ENCODE peak calls at places on chromosomes 1 and 21, in ten cellular contexts. W is A673, F is Peyer's patch, H is right atrium auricular region, O is lower lobe of right lung, R is ascending aorta, J is HL-60, Q is heart left ventricle, U is cardiac muscle cell, L is IMR-90. T is an unnamed sample.

GRCh38 chr1:239418683-239419082 is 32.3 kb downstream of the CHRM3 start:
- DNase-seq in L (no peak), O (no peak), R (no peak), Q (no peak), W (no peak), F (no peak), J (no peak), H (no peak), U (no peak), T (no peak)

GRCh38 chr21:26513212-26513611 is 59.9 kb downstream of the CYYR1 start:
- DNase-seq in F (no peak), L (no peak), W (peak; percentile 23), O (no peak), H (no peak), J (no peak), U (no peak), Q (no peak), R (no peak), T (no peak)

GRCh38 chr1:201164645-201165044 is 10.4 kb upstream of the TMEM9 start:
- DNase-seq in U (no peak), F (no peak), H (no peak), O (no peak), J (no peak), R (no peak), L (no peak), W (no peak), Q (no peak), T (no peak)

GRCh38 chr21:38804617-38805281 is 980 bp upstream of the ETS2 start:
- DNase-seq in Q (peak; percentile 84), U (peak; percentile 74), J (no peak), O (peak; percentile 89), L (peak; percentile 54), R (no peak), W (peak; percentile 68), F (peak; percentile 48), H (peak; percentile 83), T (no peak)

GRCh38 chr1:17895986-17896385 is 140.9 kb downstream of the ACTL8 start:
- DNase-seq in F (no peak), R (no peak), W (no peak), J (no peak), H (no peak), L (no peak), O (no peak), Q (no peak), U (no peak), T (no peak)

GRCh38 chr1:14366361-14367018 is 232.0 kb upstream of the KAZN start:
- DNase-seq in O (no peak), L (no peak), H (no peak), F (no peak), U (peak; percentile 43), J (no peak), Q (no peak), W (peak; percentile 74), R (no peak), T (no peak)

GRCh38 chr1:178940022-178940765 is 69.3 kb upstream of the ANGPTL1 start:
- DNase-seq in Q (no peak), W (no peak), R (no peak), U (no peak), J (no peak), L (peak; percentile 89), F (no peak), H (peak; percentile 53), O (no peak), T (no peak)

GRCh38 chr1:244371294-244372141 is 80.2 kb downstream of the ADSS2 start:
- DNase-seq in Q (no peak), R (no peak), U (no peak), W (no peak), J (no peak), L (no peak), H (no peak), F (no peak), O (no peak), T (peak; percentile 67)

GRCh38 chr1:77281491-77282186 is at the start of gene AK5:
- DNase-seq in J (no peak), L (peak; percentile 48), W (peak; percentile 51), U (peak; percentile 68), Q (peak; percentile 34), R (no peak), H (no peak), F (no peak), O (peak; percentile 41), T (peak; percentile 49)

GRCh38 chr1:105462308-105462707 is 1594.2 kb upstream of the PRMT6 start:
- DNase-seq in Q (no peak), J (no peak), F (no peak), R (no peak), H (no peak), U (no peak), L (no peak), W (no peak), O (no peak), T (no peak)

GRCh38 chr1:151621351-151621750 is 9.5 kb downstream of the SNX27 start:
- DNase-seq in F (no peak), H (no peak), J (no peak), Q (no peak), R (no peak), L (no peak), U (peak; percentile 51), O (no peak), W (no peak), T (no peak)

GRCh38 chr1:201181323-201181722 is 9.3 kb upstream of the IGFN1 start:
- DNase-seq in U (no peak), F (no peak), L (no peak), J (no peak), W (no peak), Q (no peak), H (no peak), O (no peak), R (no peak), T (no peak)

GRCh38 chr1:245290836-245291235 is 136.1 kb downstream of the KIF26B start:
- DNase-seq in R (no peak), H (no peak), L (no peak), F (no peak), W (no peak), U (peak; percentile 89), Q (no peak), J (no peak), O (no peak), T (no peak)

GRCh38 chr21:34771512-34772028 is 102.8 kb downstream of the CLIC6 start:
- DNase-seq in W (peak; percentile 5), L (peak; percentile 81), J (no peak), Q (no peak), O (no peak), U (no peak), H (no peak), F (no peak), R (no peak), T (peak; percentile 81)
- H3K27ac ChIP-seq in W (no peak overlapping the region), L (no peak overlapping the region), J (no peak overlapping the region), Q (no peak overlapping the region), O (no peak overlapping the region), U (no peak overlapping the region), H (no peak overlapping the region), F (no peak overlapping the region), R (no peak overlapping the region), T (no peak overlapping the region)

GRCh38 chr1:168235937-168236336 is 10.1 kb downstream of the SFT2D2 start:
- DNase-seq in Q (no peak), L (no peak), F (no peak), H (no peak), W (no peak), J (no peak), R (no peak), U (no peak), O (no peak), T (no peak)

GRCh38 chr1:168235548-168235885 is 9.7 kb downstream of the SFT2D2 start:
- DNase-seq in R (no peak), L (no peak), U (no peak), F (no peak), J (no peak), H (no peak), O (no peak), Q (no peak), W (no peak), T (no peak)

GRCh38 chr1:168234846-168235547 is 9.2 kb downstream of the SFT2D2 start:
- DNase-seq in O (no peak), J (no peak), L (peak; percentile 43), H (no peak), F (no peak), R (no peak), U (peak; percentile 72), Q (no peak), W (peak; percentile 67), T (peak; percentile 74)

DNA sequence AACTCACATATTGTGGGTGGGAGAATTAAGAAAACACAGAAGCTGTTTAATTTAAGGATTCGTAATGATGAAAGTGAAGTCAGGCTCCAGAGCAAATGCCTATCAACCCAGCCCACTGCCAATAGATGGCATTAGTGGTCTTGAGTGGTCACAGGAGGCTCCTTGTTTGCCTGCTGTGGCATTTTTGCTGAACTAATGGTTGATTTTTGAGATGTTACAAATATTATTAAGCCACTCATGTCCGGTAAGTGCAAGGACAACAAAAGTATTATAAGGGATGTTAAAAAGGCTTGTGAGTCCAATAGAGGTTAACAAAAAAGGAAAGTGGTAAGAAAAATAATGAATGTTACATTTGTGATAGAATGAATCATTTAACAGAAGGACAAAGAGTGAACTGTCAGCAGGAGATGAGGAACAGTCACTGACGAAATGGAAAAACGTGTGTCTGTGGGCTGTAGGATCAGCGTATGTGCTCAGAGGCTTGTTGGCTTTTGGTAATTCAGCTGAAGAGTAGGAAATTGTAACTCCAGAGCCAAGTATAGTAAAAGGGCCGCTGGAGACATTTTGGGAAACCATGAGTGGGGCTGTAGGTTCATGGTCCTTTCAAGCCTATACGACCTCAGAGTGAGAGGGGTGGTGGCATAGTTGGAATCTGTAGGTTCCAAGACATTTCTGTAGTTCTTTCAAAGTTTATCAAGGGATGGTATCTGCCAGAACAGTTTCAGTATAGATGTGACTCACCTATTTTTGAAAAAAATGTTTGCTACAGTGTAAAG is 11.2 kb downstream of the SFT2D2 start:
- DNase-seq in O (no peak), W (no peak), H (no peak), Q (no peak), L (no peak), R (no peak), J (no peak), U (no peak), F (no peak), T (no peak)
- TF ChIP-seq CTCF in O (no peak), W (no peak), H (no peak), Q (no peak), L (no peak), R (no peak), J (no peak), U (no peak), F (no peak), T (no peak)

DNA sequence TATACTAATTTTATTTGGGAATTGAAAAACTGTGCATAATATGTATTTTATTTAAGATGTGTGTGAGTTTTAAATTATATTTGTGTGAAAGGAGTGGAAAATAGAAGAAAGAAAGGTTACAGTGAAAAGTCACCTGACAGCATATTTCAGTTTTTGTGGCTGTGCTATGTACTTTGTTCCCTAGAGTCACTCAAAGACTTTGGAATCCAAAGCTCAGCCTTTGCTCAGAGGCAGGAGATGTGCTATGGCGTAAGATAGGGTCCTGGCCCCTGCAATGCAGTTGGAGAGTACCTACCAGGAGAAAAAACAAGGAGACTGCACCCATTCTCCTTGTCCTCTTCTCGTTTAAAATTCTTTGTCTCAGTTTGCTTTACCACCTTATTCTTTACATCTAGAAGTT is 2.9 kb downstream of the CCDC30 start:
- DNase-seq in U (no peak), O (no peak), J (no peak), H (no peak), Q (no peak), W (no peak), L (no peak), R (no peak), F (no peak), T (no peak)
- H3K27ac ChIP-seq in U (no peak overlapping the region), O (no peak overlapping the region), J (no peak overlapping the region), H (no peak overlapping the region), Q (no peak overlapping the region), W (no peak overlapping the region), L (no peak overlapping the region), R (no peak overlapping the region), F (no peak overlapping the region), T (no peak overlapping the region)

GRCh38 chr1:192580351-192580962 is 4.9 kb downstream of the RGS1 start:
- DNase-seq in J (no peak), R (no peak), W (peak; percentile 82), Q (no peak), L (peak; percentile 68), F (no peak), O (no peak), U (peak; percentile 23), H (no peak), T (peak; percentile 52)
- TF ChIP-seq CTCF in J (peak; percentile 2), R (peak; percentile 64), W (peak; percentile 77), Q (no peak), L (peak; percentile 69), F (peak; percentile 30), O (peak; percentile 28), U (peak; percentile 61), H (no peak), T (peak; percentile 27)

T was measured in RWPE1.